ENCODE peak calls at places on chromosomes 6 and 20, in seven cellular contexts. R is psoas muscle; F is NCI-H1436; X is cardiac fibroblast; Q is COR-L47; T is ELF-1; M is effector memory CD8-positive, alpha-beta T cell. I is an unnamed sample.

GRCh38 chr20:45157977-45158376 is 16.7 kb upstream of the PI3 start:
- DNase-seq in R (no peak), T (no peak), X (peak), Q (no peak), M (no peak), F (no peak), I (peak)

GRCh38 chr6:57158658-57159057 is 13.5 kb upstream of the BAG2 start:
- DNase-seq in R (no peak), Q (no peak), M (no peak), T (no peak), X (no peak), F (no peak), I (no peak)

GRCh38 chr20:36392989-36393388 is 86.8 kb downstream of the DLGAP4 start:
- DNase-seq in X (no peak), Q (no peak), F (no peak), R (no peak), M (no peak), T (no peak), I (no peak)

GRCh38 chr20:5654557-5654956 is 95.6 kb upstream of the SHLD1 start:
- DNase-seq in M (no peak), F (no peak), Q (peak), X (peak), R (no peak), T (no peak), I (peak)

GRCh38 chr6:20696676-20697075 is 162.4 kb downstream of the CDKAL1 start:
- DNase-seq in F (no peak), Q (no peak), X (peak), M (no peak), T (no peak), R (no peak), I (peak)

GRCh38 chr6:128899651-128900050 is 16.7 kb downstream of the LAMA2 start:
- DNase-seq in M (no peak), F (no peak), R (no peak), Q (no peak), T (no peak), X (peak), I (no peak)

GRCh38 chr6:166643907-166644590 is 17.0 kb upstream of the RPS6KA2 start:
- DNase-seq in Q (no peak), T (no peak), X (no peak), F (no peak), M (no peak), R (no peak), I (no peak)

GRCh38 chr6:28789553-28790083 is 134.2 kb downstream of the TRIM27 start:
- DNase-seq in Q (no peak), X (peak), M (no peak), T (peak), R (no peak), F (no peak), I (no peak)

GRCh38 chr6:16135078-16135477 is 6.2 kb downstream of the MYLIP start:
- DNase-seq in Q (no peak), M (no peak), R (no peak), T (no peak), X (no peak), F (no peak), I (no peak)

GRCh38 chr6:44659676-44660170 is 272.2 kb downstream of the CDC5L start:
- DNase-seq in X (peak), T (no peak), R (no peak), Q (no peak), M (no peak), F (no peak), I (no peak)

GRCh38 chr20:50285376-50286173 is 94.9 kb downstream of the CEBPB start:
- DNase-seq in Q (no peak), F (no peak), M (no peak), T (no peak), R (peak), X (peak), I (peak)

GRCh38 chr6:15879372-15880261 is 216.8 kb upstream of the DTNBP1 start:
- DNase-seq in X (peak), Q (peak), M (peak), R (peak), T (no peak), F (no peak), I (peak)

GRCh38 chr20:53708129-53708968 is 114.7 kb upstream of the ZNF217 start:
- DNase-seq in F (no peak), T (peak), X (peak), R (no peak), Q (no peak), M (no peak), I (no peak)

GRCh38 chr20:49644980-49645565 is 68.6 kb downstream of the B4GALT5 start:
- DNase-seq in M (no peak), R (no peak), Q (no peak), F (no peak), X (no peak), T (no peak), I (no peak)

GRCh38 chr20:23782366-23782983 is 31.7 kb upstream of the CST1 start:
- DNase-seq in F (no peak), T (peak), X (peak), R (no peak), M (no peak), Q (peak), I (no peak)

GRCh38 chr20:50339196-50339901 is 148.7 kb downstream of the CEBPB start:
- DNase-seq in F (no peak), X (peak), R (no peak), T (no peak), M (no peak), Q (no peak), I (no peak)

I was measured in fibroblast of the conjunctiva.